ENCODE peak calls at places on chromosomes 3 and 15, in eight cellular contexts. O is Peyer's patch, K is IMR-90, L is stomach, P is heart left ventricle, Z is body of pancreas, A is K562, Q is spleen. R is an unnamed sample. For H3K27me3, the result is how much of the 10 kb centered on the place peaks cover.

GRCh38 chr15:65921780-65922179 is 52.5 kb downstream of the RAB11A start:
- DNase-seq in O (no peak), K (no peak), L (no peak), P (no peak), Z (no peak), A (no peak), Q (no peak), R (no peak)

GRCh38 chr3:126449621-126450051 is 26.1 kb downstream of the ZXDC start:
- DNase-seq in O (no peak), K (no peak), L (peak), P (no peak), Z (peak), A (no peak), Q (peak), R (no peak)

GRCh38 chr3:11770105-11770476 is 76.6 kb downstream of the TAMM41 start:
- DNase-seq in O (no peak), K (no peak), L (no peak), P (no peak), Z (no peak), A (no peak), Q (no peak), R (no peak)

GRCh38 chr15:26773485-26773877 is 615 bp upstream of the GABRB3 start:
- DNase-seq in O (no peak), K (no peak), L (no peak), P (no peak), Z (no peak), A (no peak), Q (no peak), R (no peak)

GRCh38 chr15:68383161-68384074 is 48.5 kb downstream of the ITGA11 start:
- DNase-seq in O (no peak), K (peak), L (peak), P (no peak), Z (peak), A (peak), Q (no peak), R (no peak)

GRCh38 chr3:73608805-73609641 is 15.7 kb downstream of the PDZRN3 start:
- DNase-seq in O (no peak), K (no peak), L (no peak), P (no peak), Z (no peak), A (no peak), Q (no peak), R (no peak)

GRCh38 chr15:101108458-101108775 is 143.4 kb downstream of the CHSY1 start:
- DNase-seq in O (no peak), K (no peak), L (no peak), P (no peak), Z (no peak), A (no peak), Q (peak), R (no peak)

GRCh38 chr3:101850327-101851048 is 1.2 kb downstream of the NFKBIZ start:
- DNase-seq in O (no peak), K (peak), L (no peak), P (no peak), Z (peak), A (peak), Q (no peak), R (no peak)

GRCh38 chr3:160132226-160132625 is 93.0 kb upstream of the C3orf80 start:
- DNase-seq in O (no peak), K (no peak), L (no peak), P (no peak), Z (no peak), A (no peak), Q (no peak), R (no peak)

GRCh38 chr3:195896361-195897080 is 11.8 kb downstream of the TNK2 start:
- DNase-seq in O (no peak), K (peak), L (no peak), P (peak), Z (no peak), A (peak), Q (no peak), R (no peak)

GRCh38 chr3:129563850-129564535 is 21.0 kb downstream of the H1-8 start:
- DNase-seq in O (no peak), K (no peak), L (no peak), P (no peak), Z (no peak), A (no peak), Q (no peak), R (no peak)

GRCh38 chr3:106610362-106610997 is 741.7 kb upstream of the CBLB start:
- DNase-seq in O (no peak), K (peak), L (no peak), P (no peak), Z (no peak), A (no peak), Q (no peak), R (no peak)

GRCh38 chr3:57068437-57069089 is 8.1 kb downstream of the SPATA12 start:
- DNase-seq in O (no peak), K (peak), L (no peak), P (peak), Z (peak), A (peak), Q (peak), R (peak)

GRCh38 chr3:60835796-60836195 is 415.5 kb downstream of the FHIT start:
- DNase-seq in O (no peak), K (no peak), L (no peak), P (no peak), Z (no peak), A (no peak), Q (no peak), R (no peak)

GRCh38 chr3:170622369-170623159 is 36.7 kb upstream of the SLC7A14 start:
- DNase-seq in O (no peak), K (peak), L (no peak), P (peak), Z (no peak), A (peak), Q (no peak), R (no peak)

GRCh38 chr3:146092230-146092629 is 68.8 kb downstream of the PLOD2 start:
- DNase-seq in O (no peak), K (peak), L (no peak), P (no peak), Z (no peak), A (no peak), Q (no peak), R (no peak)

GRCh38 chr3:99145031-99145430 is 243.5 kb upstream of the DCBLD2 start:
- DNase-seq in O (no peak), K (no peak), L (no peak), P (no peak), Z (no peak), A (no peak), Q (no peak), R (no peak)

GRCh38 chr3:58049143-58049785 is 41.0 kb downstream of the FLNB start:
- DNase-seq in O (peak), K (peak), L (peak), P (peak), Z (peak), A (peak), Q (no peak), R (no peak)

GRCh38 chr15:57578288-57578900 is 13.3 kb upstream of the MYZAP start:
- DNase-seq in O (peak), K (no peak), L (no peak), P (no peak), Z (no peak), A (no peak), Q (no peak), R (no peak)

GRCh38 chr3:16372362-16373269 is 107.6 kb downstream of the OXNAD1 start:
- DNase-seq in O (no peak), K (no peak), L (no peak), P (no peak), Z (peak), A (no peak), Q (no peak), R (no peak)

GRCh38 chr15:39501366-39501765 is 79.5 kb upstream of the THBS1 start:
- DNase-seq in O (no peak), K (peak), L (no peak), P (no peak), Z (no peak), A (no peak), Q (no peak), R (no peak)

GRCh38 chr15:57792729-57793449 is 86.4 kb downstream of the POLR2M start:
- DNase-seq in O (peak), K (no peak), L (no peak), P (no peak), Z (no peak), A (no peak), Q (no peak), R (no peak)

GRCh38 chr3:127598841-127599570 is 795 bp downstream of the MCM2 start:
- DNase-seq in O (no peak), K (no peak), L (no peak), P (no peak), Z (no peak), A (no peak), Q (no peak), R (no peak)

GRCh38 chr15:48064435-48064834 is 56.4 kb upstream of the SLC24A5 start:
- DNase-seq in O (no peak), K (peak), L (no peak), P (no peak), Z (no peak), A (no peak), Q (no peak), R (no peak)

GRCh38 chr3:196073188-196073838 is 8.6 kb downstream of the TFRC start:
- DNase-seq in O (peak), K (peak), L (peak), P (peak), Z (peak), A (peak), Q (no peak), R (peak)

GRCh38 chr15:72907733-72908132 is 124.2 kb upstream of the ADPGK start:
- DNase-seq in O (no peak), K (no peak), L (no peak), P (peak), Z (no peak), A (peak), Q (no peak), R (no peak)

GRCh38 chr3:53680026-53680425 is 166.2 kb downstream of the CHDH start:
- DNase-seq in O (no peak), K (peak), L (no peak), P (peak), Z (peak), A (no peak), Q (no peak), R (no peak)

GRCh38 chr15:92571824-92572223 is 83.8 kb downstream of the FAM174B start:
- DNase-seq in O (no peak), K (no peak), L (no peak), P (no peak), Z (no peak), A (no peak), Q (no peak), R (peak)

GRCh38 chr3:127697531-127698240 is 24.9 kb downstream of the ABTB1 start:
- DNase-seq in O (peak), K (peak), L (peak), P (peak), Z (peak), A (peak), Q (peak), R (peak)

GRCh38 chr3:66986406-66986805 is 11.7 kb upstream of the KBTBD8 start:
- DNase-seq in O (no peak), K (no peak), L (no peak), P (no peak), Z (no peak), A (no peak), Q (no peak), R (no peak)

GRCh38 chr15:57948554-57949289 is 116.8 kb downstream of the ALDH1A2 start:
- DNase-seq in O (no peak), K (no peak), L (no peak), P (no peak), Z (no peak), A (no peak), Q (no peak), R (no peak)

GRCh38 chr3:188212308-188212969 is 58.5 kb downstream of the LPP start:
- DNase-seq in O (no peak), K (peak), L (no peak), P (no peak), Z (no peak), A (no peak), Q (no peak), R (no peak)

GRCh38 chr3:190048831-190049541 is 71.7 kb downstream of the P3H2 start:
- DNase-seq in O (no peak), K (peak), L (no peak), P (no peak), Z (no peak), A (no peak), Q (no peak), R (no peak)

GRCh38 chr3:23805881-23806321 is at the start of gene UBE2E1:
- DNase-seq in O (peak), K (peak), L (peak), P (peak), Z (peak), A (peak), Q (peak), R (peak)

GRCh38 chr3:156211583-156211982 is 91.2 kb downstream of the KCNAB1 start:
- DNase-seq in O (no peak), K (peak), L (no peak), P (no peak), Z (no peak), A (no peak), Q (no peak), R (no peak)

GRCh38 chr3:72274511-72275295 is 489.8 kb upstream of the PROK2 start:
- DNase-seq in O (no peak), K (peak), L (peak), P (peak), Z (peak), A (no peak), Q (no peak), R (peak)

GRCh38 chr15:79172801-79173460 is 82.4 kb upstream of the RASGRF1 start:
- DNase-seq in O (no peak), K (no peak), L (no peak), P (no peak), Z (no peak), A (no peak), Q (no peak), R (no peak)

GRCh38 chr3:54758461-54758860 is 169.4 kb downstream of the LRTM1 start:
- DNase-seq in O (no peak), K (no peak), L (no peak), P (no peak), Z (no peak), A (no peak), Q (no peak), R (no peak)
- H3K27me3 ChIP-seq in O (under half), K (under half), L (under half), P (under half), Z (under half), A (under half), Q (under half), R (under half)

DNA sequence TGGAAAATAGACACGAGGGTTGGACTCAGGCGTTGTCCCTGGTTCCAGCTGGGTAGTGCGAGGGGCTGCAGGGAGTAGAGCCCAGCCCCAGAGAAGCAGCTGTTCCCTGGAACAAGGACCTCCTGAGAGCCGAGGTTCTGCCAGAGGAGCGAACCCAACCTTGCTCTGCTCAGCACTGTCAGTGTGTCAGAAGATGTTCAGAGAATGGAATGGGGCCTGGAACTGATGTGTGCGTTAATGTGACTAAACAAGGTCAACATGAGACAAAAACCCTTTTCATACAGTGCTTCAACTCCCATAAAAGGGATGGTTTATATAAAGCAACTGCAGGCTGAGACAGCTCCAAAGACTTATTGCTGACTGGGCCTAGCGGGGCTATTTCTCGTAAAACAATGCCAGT is 35.5 kb upstream of the HACD2 start:
- DNase-seq in O (no peak), K (peak), L (no peak), P (no peak), Z (no peak), A (no peak), Q (no peak), R (no peak)
- TF ChIP-seq POLR2A in O (no peak), K (peak), L (peak), P (no peak), Z (no peak), A (no peak), Q (no peak), R (no peak)

GRCh38 chr3:152269423-152270144 is 855 bp downstream of the MBNL1 start:
- DNase-seq in O (peak), K (peak), L (peak), P (peak), Z (peak), A (peak), Q (peak), R (peak)

GRCh38 chr3:152270944-152271343 is 2.2 kb downstream of the MBNL1 start:
- DNase-seq in O (no peak), K (no peak), L (no peak), P (no peak), Z (no peak), A (no peak), Q (no peak), R (no peak)

GRCh38 chr3:152270145-152270870 is 1.6 kb downstream of the MBNL1 start:
- DNase-seq in O (no peak), K (no peak), L (no peak), P (no peak), Z (no peak), A (peak), Q (no peak), R (no peak)

GRCh38 chr3:152271465-152272035 is 2.8 kb downstream of the MBNL1 start:
- DNase-seq in O (no peak), K (no peak), L (no peak), P (no peak), Z (no peak), A (no peak), Q (no peak), R (no peak)

DNA sequence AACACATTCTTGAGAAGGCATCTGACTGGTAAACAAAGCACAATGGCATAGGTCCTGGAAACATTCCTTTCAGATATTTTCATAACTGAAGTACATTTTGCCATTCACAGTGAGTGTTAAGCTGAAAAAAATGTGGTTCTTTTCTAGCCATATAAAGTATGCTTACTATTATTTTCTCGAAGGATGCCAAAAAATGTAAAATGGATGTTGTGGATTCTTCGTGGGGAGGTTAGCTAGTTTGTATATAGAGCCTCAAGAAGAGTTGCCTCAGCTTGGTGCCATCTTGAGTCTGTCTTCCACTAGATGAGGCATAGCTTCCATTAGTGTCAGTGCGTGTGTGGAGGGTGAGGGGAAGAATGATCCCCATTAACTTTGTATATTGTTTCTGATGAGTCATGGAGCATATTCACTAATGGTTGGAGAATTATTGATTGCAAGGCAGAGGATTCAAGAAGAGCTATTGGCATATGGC is 4.1 kb downstream of the MBNL1 start:
- DNase-seq in O (no peak), K (peak), L (no peak), P (no peak), Z (no peak), A (peak), Q (no peak), R (no peak)
- TF ChIP-seq CTCF in O (no peak), K (no peak), L (no peak), P (no peak), Z (no peak), A (no peak), Q (no peak), R (no peak)

DNA sequence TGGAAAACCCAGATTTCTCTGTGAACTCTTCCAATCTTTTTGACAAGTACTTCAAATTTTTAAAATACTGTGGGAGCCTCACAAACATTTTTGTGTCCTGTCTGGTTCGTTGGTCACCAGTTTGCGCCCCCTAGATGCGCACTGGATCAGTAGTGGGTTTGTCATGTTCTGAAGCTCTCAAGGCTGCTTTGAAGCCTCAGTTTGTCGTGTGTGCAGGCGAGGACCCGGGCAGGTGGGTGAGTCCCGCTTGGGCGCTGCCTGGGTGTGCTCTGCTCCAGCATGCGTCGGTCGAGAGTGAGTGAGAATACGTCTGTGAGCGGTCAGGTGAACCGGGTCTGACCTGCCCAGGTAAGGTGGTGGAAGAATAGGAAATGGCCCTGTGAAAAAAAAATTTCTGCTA is 17.3 kb upstream of the AEN start:
- DNase-seq in O (no peak), K (no peak), L (no peak), P (no peak), Z (no peak), A (no peak), Q (no peak), R (no peak)
- H3K27me3 ChIP-seq in O (under half), K (half or more), L (under half), P (half or more), Z (under half), A (under half), Q (half or more), R (under half)

GRCh38 chr3:50611464-50612233 is at the start of gene CISH:
- DNase-seq in O (peak), K (peak), L (peak), P (peak), Z (peak), A (peak), Q (peak), R (peak)
- TF ChIP-seq POLR2A in O (peak), K (peak), L (no peak), P (peak), Z (peak), A (peak), Q (no peak), R (peak)

R was measured in gastrocnemius medialis.